ENCODE peak calls at places on chromosomes 2 and 18, in five cellular contexts. Z is fibroblast of pulmonary artery, J is body of pancreas, V is esophagus squamous epithelium, C is tibial artery. U is an unnamed sample.

GRCh38 chr2:237196866-237197618 is 111.4 kb downstream of the COPS8 start:
- DNase-seq in Z (peak), J (no peak), V (no peak), C (no peak), U (no peak)

GRCh38 chr2:213251618-213252017 is 32.6 kb upstream of the SPAG16 start:
- DNase-seq in Z (peak), J (peak), V (no peak), C (no peak), U (peak)

GRCh38 chr18:68925268-68925667 is 127.4 kb downstream of the CCDC102B start:
- DNase-seq in Z (peak), J (no peak), V (no peak), C (no peak), U (peak)

GRCh38 chr2:152228215-152228614 is 52.7 kb upstream of the STAM2 start:
- DNase-seq in Z (peak), J (no peak), V (no peak), C (no peak), U (no peak)

GRCh38 chr2:27313882-27314645 is 5.8 kb upstream of the UCN start:
- DNase-seq in Z (no peak), J (no peak), V (no peak), C (no peak), U (no peak)

GRCh38 chr18:56235061-56235772 is 403.2 kb downstream of the TXNL1 start:
- DNase-seq in Z (no peak), J (no peak), V (no peak), C (no peak), U (peak)

GRCh38 chr2:20288941-20289340 is 61.7 kb downstream of the PUM2 start:
- DNase-seq in Z (peak), J (no peak), V (no peak), C (no peak), U (no peak)

GRCh38 chr2:237058423-237058822 is 27.3 kb upstream of the COPS8 start:
- DNase-seq in Z (no peak), J (no peak), V (no peak), C (no peak), U (no peak)

GRCh38 chr2:137658433-137658832 is 305.8 kb upstream of the HNMT start:
- DNase-seq in Z (no peak), J (no peak), V (no peak), C (no peak), U (no peak)

GRCh38 chr2:139228276-139228675 is 448.1 kb upstream of the NXPH2 start:
- DNase-seq in Z (no peak), J (no peak), V (no peak), C (no peak), U (no peak)

GRCh38 chr18:46946656-46947282 is 29.4 kb downstream of the KATNAL2 start:
- DNase-seq in Z (peak), J (peak), V (no peak), C (peak), U (peak)

GRCh38 chr18:12943200-12943599 is 4.6 kb upstream of the SEH1L start:
- DNase-seq in Z (no peak), J (no peak), V (no peak), C (no peak), U (no peak)

GRCh38 chr2:17627434-17627833 is 86.9 kb downstream of the VSNL1 start:
- DNase-seq in Z (peak), J (no peak), V (no peak), C (no peak), U (no peak)

GRCh38 chr2:101900375-101900774 is 91.4 kb upstream of the IL1R2 start:
- DNase-seq in Z (no peak), J (no peak), V (no peak), C (no peak), U (peak)

GRCh38 chr2:79860233-79861058 is 347.6 kb downstream of the CTNNA2 start:
- DNase-seq in Z (peak), J (peak), V (no peak), C (no peak), U (no peak)

GRCh38 chr2:27379840-27380625 is 501 bp downstream of the ZNF513 start:
- DNase-seq in Z (peak), J (peak), V (peak), C (peak), U (peak)

GRCh38 chr18:44453505-44453904 is 227.2 kb upstream of the SETBP1 start:
- DNase-seq in Z (no peak), J (no peak), V (no peak), C (no peak), U (no peak)

GRCh38 chr2:222205136-222205535 is 93.7 kb downstream of the PAX3 start:
- DNase-seq in Z (no peak), J (no peak), V (no peak), C (no peak), U (no peak)

GRCh38 chr2:172998547-172998946 is 77.1 kb upstream of the MAP3K20 start:
- DNase-seq in Z (peak), J (no peak), V (no peak), C (no peak), U (no peak)

GRCh38 chr2:73823916-73824523 is 4.7 kb upstream of the STAMBP start:
- DNase-seq in Z (peak), J (peak), V (no peak), C (no peak), U (peak)

GRCh38 chr18:39211461-39211860 is 1645.9 kb upstream of the CELF4 start:
- DNase-seq in Z (no peak), J (no peak), V (no peak), C (no peak), U (no peak)

GRCh38 chr2:127566576-127566975 is 31.1 kb downstream of the MYO7B start:
- DNase-seq in Z (no peak), J (no peak), V (no peak), C (no peak), U (no peak)

GRCh38 chr2:122704109-122704563 is 948.7 kb downstream of the TSN start:
- DNase-seq in Z (no peak), J (no peak), V (no peak), C (no peak), U (peak)

GRCh38 chr2:235283246-235283645 is 210.6 kb upstream of the AGAP1 start:
- DNase-seq in Z (no peak), J (no peak), V (no peak), C (no peak), U (no peak)

GRCh38 chr2:37659723-37660122 is 11.7 kb downstream of the CDC42EP3 start:
- DNase-seq in Z (no peak), J (no peak), V (no peak), C (no peak), U (no peak)

GRCh38 chr2:164697688-164698290 is 76.5 kb upstream of the GRB14 start:
- DNase-seq in Z (peak), J (no peak), V (no peak), C (no peak), U (no peak)

GRCh38 chr2:45134726-45135125 is 125.5 kb upstream of the SIX2 start:
- DNase-seq in Z (peak), J (peak), V (no peak), C (peak), U (peak)

GRCh38 chr18:13581496-13581895 is 144.9 kb downstream of the FAM210A start:
- DNase-seq in Z (no peak), J (no peak), V (no peak), C (no peak), U (no peak)

GRCh38 chr2:231057590-231057989 is 923 bp downstream of the PSMD1 start:
- DNase-seq in Z (no peak), J (no peak), V (no peak), C (no peak), U (no peak)

GRCh38 chr2:105571445-105571987 is 172.7 kb upstream of the FHL2 start:
- DNase-seq in Z (no peak), J (no peak), V (no peak), C (no peak), U (peak)

DNA sequence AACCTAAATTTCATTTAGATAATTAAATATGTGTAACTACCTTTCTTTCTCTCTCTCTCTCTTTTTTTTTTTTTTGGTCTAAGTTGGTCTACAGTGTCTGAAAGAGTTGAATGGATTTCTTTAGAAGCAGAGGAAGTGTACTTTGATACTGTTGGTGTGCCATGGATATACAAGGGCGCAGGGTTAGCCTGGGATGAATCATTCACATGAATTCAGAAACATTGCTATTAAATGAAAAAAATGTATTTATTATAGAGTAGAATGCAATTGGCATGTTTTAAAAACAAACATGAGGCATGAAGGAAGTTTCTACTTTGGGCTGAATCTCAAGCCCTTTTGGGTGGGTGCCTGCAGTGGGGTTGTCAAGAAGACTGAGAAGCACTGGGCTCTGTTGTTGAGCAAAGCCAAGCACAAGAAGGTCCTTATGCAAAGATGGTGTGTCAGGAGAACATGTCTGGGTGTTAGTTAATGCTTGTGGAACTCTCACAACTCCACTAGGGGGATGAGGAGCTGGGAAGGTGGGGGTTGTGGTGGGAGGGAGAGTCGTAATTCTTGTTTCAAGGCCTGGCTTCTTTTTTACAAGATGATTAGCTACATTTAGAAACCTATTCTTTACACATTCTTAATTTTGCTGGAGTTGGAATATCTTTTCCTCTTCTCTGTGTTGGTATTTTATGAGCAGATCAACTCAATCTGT is 57.9 kb downstream of the LYPD6 start:
- DNase-seq in Z (no peak), J (no peak), V (no peak), C (no peak), U (peak)
- TF ChIP-seq CTCF in Z (no peak), J (no peak), V (no peak), C (no peak), U (peak)

GRCh38 chr2:201261471-201261870 is 1.1 kb downstream of the CASP8 start:
- DNase-seq in Z (no peak), J (no peak), V (no peak), C (no peak), U (peak)

GRCh38 chr2:201259216-201259615 is 1.1 kb upstream of the CASP8 start:
- DNase-seq in Z (no peak), J (no peak), V (no peak), C (no peak), U (no peak)

GRCh38 chr2:201258666-201258999 is 1.7 kb upstream of the CASP8 start:
- DNase-seq in Z (no peak), J (no peak), V (peak), C (no peak), U (no peak)

GRCh38 chr2:201261911-201262310 is 1.6 kb downstream of the CASP8 start:
- DNase-seq in Z (no peak), J (no peak), V (no peak), C (no peak), U (no peak)

GRCh38 chr2:201260302-201260800 is at the start of gene CASP8:
- DNase-seq in Z (peak), J (peak), V (no peak), C (peak), U (peak)
- H3K4me3 ChIP-seq in Z (peak), J (no peak), V (peak), C (no peak), U (peak)

GRCh38 chr2:42128731-42129486 is 40.2 kb upstream of the EML4 start:
- DNase-seq in Z (no peak), J (no peak), V (no peak), C (no peak), U (peak)
- TF ChIP-seq CTCF in Z (no peak), J (no peak), V (no peak), C (no peak), U (no peak)

GRCh38 chr18:10036479-10036878 is 122.7 kb downstream of the VAPA start:
- DNase-seq in Z (no peak), J (no peak), V (no peak), C (no peak), U (no peak)
- H3K4me3 ChIP-seq in Z (no peak), J (no peak), V (no peak), C (no peak), U (no peak)

DNA sequence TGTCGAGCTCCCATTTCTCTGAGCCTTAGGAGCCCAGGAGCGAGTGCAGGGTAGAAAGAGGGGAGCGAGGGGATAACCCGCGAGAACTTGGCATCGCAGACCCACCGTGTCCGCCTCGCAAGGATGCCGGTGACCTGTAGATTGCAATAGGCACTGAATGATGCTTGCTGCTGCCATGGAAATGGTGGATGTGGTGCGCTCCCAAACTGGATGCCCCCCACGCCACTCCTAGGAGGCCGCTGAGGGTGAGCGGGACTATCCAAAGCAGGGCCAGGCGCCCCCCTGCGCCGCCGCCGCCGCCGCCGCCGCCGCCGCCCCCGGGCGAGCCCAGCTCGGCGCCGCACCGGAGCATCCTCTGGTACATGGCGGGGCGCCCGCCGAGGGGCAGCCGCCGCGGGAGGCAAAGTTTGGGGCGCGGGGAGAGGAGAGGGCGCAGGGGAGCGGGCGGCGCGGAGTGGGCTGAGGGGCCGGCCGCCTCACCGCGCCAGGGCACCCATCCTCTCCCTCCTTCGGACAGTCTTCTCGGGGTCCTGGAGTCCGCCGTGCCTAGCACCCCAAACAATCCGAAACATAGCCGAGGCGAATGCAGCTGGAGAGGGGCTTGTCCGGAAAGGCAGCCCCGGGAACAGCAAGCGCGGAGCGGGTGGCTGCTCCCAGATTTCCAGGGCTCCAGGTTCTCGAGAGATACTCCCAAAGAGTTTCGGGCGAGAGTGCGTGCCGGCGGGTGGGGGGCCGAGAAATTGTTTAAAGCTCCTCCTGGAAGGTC is 685.2 kb downstream of the NRXN1 start:
- DNase-seq in Z (no peak), J (no peak), V (no peak), C (no peak), U (no peak)
- TF ChIP-seq CTCF in Z (no peak), J (no peak), V (no peak), C (no peak), U (no peak)

GRCh38 chr18:58105908-58106673 is 62.1 kb downstream of the NEDD4L start:
- DNase-seq in Z (no peak), J (no peak), V (no peak), C (no peak), U (no peak)
- H3K4me3 ChIP-seq in Z (no peak), J (no peak), V (no peak), C (no peak), U (no peak)

U was measured in GM12865.